ENCODE peak calls at places on chromosome 18, in six cellular contexts. I is hypothalamus; E is GM06990; N is Right ventricle myocardium superior; U is stimulated activated effector memory CD8-positive, alpha-beta T cell treated with anti-CD3 and anti-CD28 coated beads, Interleukin-12 subunit alpha, Interleukin-12 subunit beta, amount 100 ng/mL, for 72 hours; A is H9. V is an unnamed sample.

GRCh38 chr18:40058811-40059570 is 1896.0 kb upstream of the PIK3C3 start:
- DNase-seq in N (no peak), U (no peak), E (no peak), I (no peak), A (no peak), V (no peak)

GRCh38 chr18:58202406-58202730 is 158.3 kb downstream of the NEDD4L start:
- DNase-seq in E (no peak), N (no peak), U (no peak), A (no peak), I (no peak), V (no peak)

GRCh38 chr18:7677001-7677400 is 109.9 kb downstream of the PTPRM start:
- DNase-seq in I (no peak), A (no peak), E (no peak), U (no peak), N (no peak), V (no peak)

GRCh38 chr18:41150316-41150715 is 804.7 kb upstream of the PIK3C3 start:
- DNase-seq in E (no peak), N (no peak), U (no peak), A (no peak), I (no peak), V (no peak)

GRCh38 chr18:62759704-62760402 is 44.5 kb downstream of the PHLPP1 start:
- DNase-seq in A (no peak), E (no peak), N (no peak), I (no peak), U (no peak), V (no peak)

GRCh38 chr18:30446605-30447004 is 595.9 kb downstream of the DSC3 start:
- DNase-seq in I (no peak), E (no peak), U (no peak), N (no peak), A (no peak), V (no peak)

GRCh38 chr18:69109686-69110085 is 291.0 kb upstream of the DOK6 start:
- DNase-seq in E (no peak), I (no peak), N (no peak), A (no peak), U (no peak), V (no peak)

GRCh38 chr18:27772081-27772480 is 404.8 kb downstream of the CDH2 start:
- DNase-seq in N (no peak), U (no peak), A (no peak), I (no peak), E (no peak), V (no peak)

GRCh38 chr18:57352271-57352701 is at the start of gene ST8SIA3:
- DNase-seq in I (no peak), A (no peak), U (no peak), N (no peak), E (no peak), V (no peak)

GRCh38 chr18:10526211-10526949 is 553 bp downstream of the NAPG start:
- DNase-seq in N (peak), E (no peak), U (peak), I (no peak), A (peak), V (peak)

GRCh38 chr18:12990128-12990485 is 1.1 kb upstream of the CEP192 start:
- DNase-seq in U (peak), I (no peak), N (no peak), A (no peak), E (no peak), V (no peak)

GRCh38 chr18:9434240-9434701 is 41.0 kb upstream of the RALBP1 start:
- DNase-seq in E (no peak), A (peak), I (no peak), N (no peak), U (no peak), V (no peak)

GRCh38 chr18:26335139-26335933 is 109.1 kb downstream of the TAF4B start:
- DNase-seq in U (no peak), I (no peak), A (no peak), E (no peak), N (no peak), V (no peak)

GRCh38 chr18:79567481-79568147 is 112.0 kb upstream of the CTDP1 start:
- DNase-seq in E (no peak), N (peak), U (no peak), I (no peak), A (peak), V (peak)

GRCh38 chr18:47983946-47984345 is 53.5 kb upstream of the SMAD2 start:
- DNase-seq in A (no peak), N (no peak), I (no peak), E (no peak), U (no peak), V (no peak)

GRCh38 chr18:9233771-9234440 is 97.3 kb downstream of the ANKRD12 start:
- DNase-seq in I (no peak), N (no peak), U (no peak), A (peak), E (no peak), V (no peak)

GRCh38 chr18:58900015-58900649 is 35.5 kb downstream of the ZNF532 start:
- DNase-seq in I (no peak), A (no peak), E (no peak), U (no peak), N (peak), V (no peak)

GRCh38 chr18:3223356-3223755 is 3.6 kb upstream of the MYOM1 start:
- DNase-seq in A (no peak), E (no peak), I (no peak), N (no peak), U (no peak), V (no peak)

GRCh38 chr18:44638141-44638540 is 42.5 kb upstream of the SETBP1 start:
- DNase-seq in A (no peak), I (no peak), E (no peak), U (no peak), N (no peak), V (no peak)

GRCh38 chr18:68564961-68565360 is 149.9 kb downstream of the TMX3 start:
- DNase-seq in N (no peak), E (no peak), I (no peak), U (no peak), A (no peak), V (no peak)

GRCh38 chr18:7259482-7259881 is 28.6 kb downstream of the LRRC30 start:
- DNase-seq in A (no peak), U (no peak), E (no peak), N (no peak), I (no peak), V (no peak)

GRCh38 chr18:6058941-6059340 is 163.6 kb upstream of the TMEM200C start:
- DNase-seq in N (peak), A (no peak), I (no peak), E (no peak), U (no peak), V (no peak)

GRCh38 chr18:50097702-50098101 is 97.2 kb downstream of the MYO5B start:
- DNase-seq in I (no peak), E (peak), N (no peak), U (no peak), A (no peak), V (no peak)

GRCh38 chr18:47975701-47976100 is 45.2 kb upstream of the SMAD2 start:
- DNase-seq in N (no peak), A (no peak), E (no peak), U (no peak), I (no peak), V (no peak)

GRCh38 chr18:9696112-9696511 is 12.0 kb upstream of the RAB31 start:
- DNase-seq in E (no peak), I (no peak), U (no peak), A (no peak), N (no peak), V (no peak)

GRCh38 chr18:46013484-46014189 is 46.5 kb upstream of the EPG5 start:
- DNase-seq in N (no peak), U (peak), I (no peak), E (peak), A (no peak), V (no peak)

GRCh38 chr18:43620936-43621335 is 343.6 kb upstream of the SYT4 start:
- DNase-seq in N (no peak), U (no peak), E (no peak), I (no peak), A (no peak), V (no peak)

GRCh38 chr18:53380063-53380639 is 844.3 kb downstream of the MBD2 start:
- DNase-seq in E (no peak), A (no peak), U (no peak), N (no peak), I (no peak), V (no peak)

GRCh38 chr18:34938102-34938501 is 103.1 kb upstream of the MAPRE2 start:
- DNase-seq in N (no peak), U (no peak), A (no peak), E (no peak), I (no peak), V (no peak)

GRCh38 chr18:79825913-79826312 is 28.2 kb downstream of the KCNG2 start:
- DNase-seq in I (no peak), A (no peak), N (peak), E (no peak), U (no peak), V (no peak)

GRCh38 chr18:36901277-36901701 is 72.4 kb downstream of the KIAA1328 start:
- DNase-seq in E (no peak), N (no peak), I (no peak), A (no peak), U (no peak), V (no peak)

GRCh38 chr18:77131100-77131651 is 1.4 kb downstream of the MBP start:
- DNase-seq in E (peak), I (no peak), A (no peak), U (peak), N (peak), V (peak)

GRCh38 chr18:36249392-36249791 is 48.1 kb upstream of the FHOD3 start:
- DNase-seq in N (no peak), I (no peak), E (no peak), A (no peak), U (no peak), V (no peak)

GRCh38 chr18:8835556-8835955 is 130.2 kb downstream of the MTCL1 start:
- DNase-seq in U (no peak), I (no peak), A (no peak), N (no peak), E (no peak), V (no peak)

GRCh38 chr18:32201936-32202335 is 12.1 kb downstream of the MEP1B start:
- DNase-seq in E (no peak), A (no peak), I (no peak), N (no peak), U (no peak), V (no peak)

GRCh38 chr18:1049173-1049572 is 144.5 kb downstream of the ADCYAP1 start:
- DNase-seq in A (no peak), E (no peak), I (no peak), N (no peak), U (no peak), V (no peak)

GRCh38 chr18:6683112-6683876 is 46.2 kb upstream of the ARHGAP28 start:
- DNase-seq in A (peak), E (no peak), I (no peak), U (no peak), N (no peak), V (peak)

V was measured in sciatic nerve.